ENCODE peak calls at places on chromosomes 12 and 14, in six cellular contexts. L, H, K, D, M and W are unnamed samples.

GRCh38 chr14:19801118-19801464 is 2.5 kb upstream of the OR4N2 start:
- DNase-seq in L (no peak), H (peak), K (no peak), M (no peak), D (no peak), W (no peak)

GRCh38 chr12:57726884-57727757 is 11.4 kb downstream of the AGAP2 start:
- DNase-seq in M (no peak), H (peak), D (peak), K (no peak), L (no peak), W (peak)

GRCh38 chr14:24840204-24840893 is 206.4 kb upstream of the GZMB start:
- DNase-seq in M (no peak), H (no peak), D (no peak), K (no peak), L (no peak), W (no peak)

GRCh38 chr12:3218150-3218845 is 141.1 kb downstream of the TSPAN9 start:
- DNase-seq in D (peak), K (peak), M (peak), H (no peak), L (peak), W (peak)

GRCh38 chr12:108613548-108613947 is 15.7 kb upstream of the TMEM119 start:
- DNase-seq in D (no peak), H (no peak), K (no peak), L (no peak), M (no peak), W (no peak)

GRCh38 chr14:22419620-22420019 is 169.4 kb downstream of the DAD1 start:
- DNase-seq in K (no peak), D (no peak), M (no peak), H (no peak), L (no peak), W (no peak)

GRCh38 chr12:14454098-14454907 is 88.8 kb downstream of the ATF7IP start:
- DNase-seq in L (no peak), M (peak), H (no peak), D (peak), K (peak), W (no peak)

GRCh38 chr14:84622357-84622756 is 907.6 kb upstream of the FLRT2 start:
- DNase-seq in D (peak), L (no peak), H (no peak), M (no peak), K (peak), W (no peak)

GRCh38 chr12:62919827-62920226 is 15.1 kb downstream of the PPM1H start:
- DNase-seq in L (peak), K (peak), D (peak), M (peak), H (no peak), W (no peak)

GRCh38 chr12:93434305-93434704 is 7.4 kb downstream of the UBE2N start:
- DNase-seq in H (no peak), D (no peak), M (no peak), K (no peak), L (no peak), W (no peak)